ENCODE peak calls at places on chromosome 10, in five cellular contexts. Q is nephron progenitor cell, V is HuH-7, M is fibroblast of lung, D is T-helper 17 cell. L is an unnamed sample.

GRCh38 chr10:50260791-50261281 is 9.5 kb upstream of the ASAH2 start:
- DNase-seq in M (peak), D (no peak), Q (no peak), V (no peak), L (peak)

GRCh38 chr10:22319559-22320558 is 1.0 kb upstream of the BMI1 start:
- DNase-seq in D (no peak), V (no peak), Q (no peak), M (no peak), L (no peak)

GRCh38 chr10:86023336-86023735 is 343.3 kb downstream of the GRID1 start:
- DNase-seq in M (no peak), Q (no peak), V (no peak), D (no peak), L (no peak)

GRCh38 chr10:112793197-112793921 is 156.7 kb upstream of the TCF7L2 start:
- DNase-seq in M (peak), V (no peak), Q (no peak), D (no peak), L (no peak)

GRCh38 chr10:70481831-70482530 is 3.4 kb downstream of the PALD1 start:
- DNase-seq in M (no peak), D (no peak), V (no peak), Q (no peak), L (no peak)

GRCh38 chr10:49837096-49837495 is 75.0 kb upstream of the OGDHL start:
- DNase-seq in V (peak), M (peak), D (no peak), Q (no peak), L (peak)

GRCh38 chr10:96664563-96664962 is 55.8 kb downstream of the PIK3AP1 start:
- DNase-seq in M (peak), D (no peak), Q (no peak), V (peak), L (no peak)

GRCh38 chr10:72184156-72184555 is 31.7 kb upstream of the ANAPC16 start:
- DNase-seq in Q (no peak), D (no peak), V (no peak), M (no peak), L (no peak)

L was measured in Caco-2.